ENCODE peak calls at places on chromosomes 4 and X, in four cellular contexts. M is uterus; T is CD4-positive, CD25-positive, alpha-beta regulatory T cell; W is astrocyte. B is an unnamed sample.
A peak's percentile ranks its signal among the peaks of the same experiment; 100 is the strongest.

GRCh38 chr4:87716350-87717041 is 66.4 kb downstream of the DMP1 start:
- DNase-seq in M (peak; percentile 52), T (no peak), W (no peak), B (peak; percentile 72)

GRCh38 chr4:101630319-101630986 is 160.1 kb upstream of the BANK1 start:
- DNase-seq in M (no peak), T (no peak), W (no peak), B (no peak)

GRCh38 chr4:103692615-103693014 is 27.2 kb downstream of the TACR3 start:
- DNase-seq in M (no peak), T (no peak), W (no peak), B (no peak)

GRCh38 chr4:78667337-78667736 is 108.8 kb upstream of the BMP2K start:
- DNase-seq in M (no peak), T (no peak), W (no peak), B (no peak)

GRCh38 chr4:78059524-78059889 is 2.4 kb downstream of the FRAS1 start:
- DNase-seq in M (peak; percentile 18), T (no peak), W (peak; percentile 64), B (peak; percentile 70)

GRCh38 chrX:30246769-30247489 is at the start of gene MAGEB1:
- DNase-seq in M (no peak), T (no peak), W (no peak), B (no peak)

GRCh38 chr4:33626242-33626641 is 2618.1 kb downstream of the ARAP2 start:
- DNase-seq in M (no peak), T (no peak), W (no peak), B (no peak)

GRCh38 chrX:18995216-18995615 is 11.3 kb upstream of the PHKA2 start:
- DNase-seq in M (no peak), T (no peak), W (peak; percentile 79), B (no peak)

GRCh38 chrX:10199212-10199611 is 42.4 kb downstream of the CLCN4 start:
- DNase-seq in M (no peak), T (no peak), W (peak; percentile 34), B (peak; percentile 72)

GRCh38 chr4:148539387-148539786 is 97.2 kb upstream of the NR3C2 start:
- DNase-seq in M (no peak), T (no peak), W (no peak), B (no peak)

GRCh38 chrX:101478366-101478765 is 6.9 kb upstream of the ARMCX4 start:
- DNase-seq in M (no peak), T (no peak), W (peak; percentile 42), B (no peak)

GRCh38 chrX:103437147-103437873 is 61.0 kb downstream of the BEX3 start:
- DNase-seq in M (no peak), T (no peak), W (no peak), B (no peak)

GRCh38 chr4:155392486-155393184 is 15.9 kb upstream of the MAP9 start:
- DNase-seq in M (no peak), T (no peak), W (peak; percentile 53), B (no peak)

GRCh38 chr4:7232061-7232616 is 39.8 kb downstream of the SORCS2 start:
- DNase-seq in M (no peak), T (no peak), W (no peak), B (no peak)

GRCh38 chr4:137823007-137823406 is 290.7 kb upstream of the PCDH18 start:
- DNase-seq in M (no peak), T (no peak), W (no peak), B (no peak)

GRCh38 chr4:168551211-168551610 is 54.4 kb downstream of the PALLD start:
- DNase-seq in M (no peak), T (no peak), W (peak; percentile 89), B (no peak)

GRCh38 chrX:144809025-144809424 is 438.3 kb upstream of the SPANXN1 start:
- DNase-seq in M (no peak), T (no peak), W (no peak), B (no peak)

GRCh38 chr4:4762909-4763814 is 96.3 kb upstream of the MSX1 start:
- DNase-seq in M (no peak), T (peak; percentile 30), W (peak; percentile 61), B (no peak)

GRCh38 chrX:17812763-17813162 is 48.3 kb downstream of the RAI2 start:
- DNase-seq in M (peak; percentile 57), T (no peak), W (no peak), B (no peak)

GRCh38 chr4:23068756-23069155 is 376.0 kb downstream of the GBA3 start:
- DNase-seq in M (no peak), T (no peak), W (no peak), B (no peak)

GRCh38 chr4:24752140-24752539 is 43.2 kb upstream of the SOD3 start:
- DNase-seq in M (no peak), T (no peak), W (no peak), B (no peak)

GRCh38 chrX:1152090-1152489 is 60.4 kb downstream of the CRLF2 start:
- DNase-seq in M (no peak), T (no peak), W (no peak), B (no peak)

GRCh38 chr4:15007201-15007600 is 4.9 kb downstream of the CPEB2 start:
- DNase-seq in M (no peak), T (no peak), W (no peak), B (no peak)

GRCh38 chr4:15013585-15013984 is 11.3 kb downstream of the CPEB2 start:
- DNase-seq in M (no peak), T (no peak), W (no peak), B (no peak)

GRCh38 chr4:15011166-15011565 is 8.9 kb downstream of the CPEB2 start:
- DNase-seq in M (no peak), T (no peak), W (no peak), B (no peak)

GRCh38 chr4:15012017-15012788 is 9.9 kb downstream of the CPEB2 start:
- DNase-seq in M (no peak), T (no peak), W (no peak), B (no peak)

DNA sequence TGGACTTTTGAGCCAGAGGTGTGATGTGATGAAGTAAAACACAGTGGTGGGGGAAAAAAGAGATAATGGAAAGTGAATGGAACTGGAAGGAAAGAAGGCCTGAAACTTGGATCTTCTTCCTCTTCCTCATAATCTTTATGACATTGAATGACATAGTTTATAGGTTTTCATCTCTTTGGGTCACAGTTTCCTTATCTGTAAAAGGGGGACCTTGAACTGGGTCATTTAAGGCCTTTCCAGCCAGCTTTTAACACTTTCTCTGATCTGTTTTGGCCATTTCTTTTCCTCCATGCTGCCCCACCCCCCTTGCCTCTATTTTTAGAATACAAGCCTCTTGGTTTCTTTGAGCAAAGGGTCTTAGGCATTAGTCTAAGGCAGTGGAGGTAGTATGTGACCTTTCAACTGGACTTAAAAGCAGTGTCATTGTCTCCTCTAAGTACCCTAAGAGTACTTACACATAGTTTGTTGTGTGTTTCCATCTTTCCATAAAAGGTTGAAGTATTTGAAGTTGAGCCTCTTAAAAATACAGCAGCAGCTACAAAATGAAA is 7.8 kb downstream of the CPEB2 start:
- DNase-seq in M (no peak), T (no peak), W (no peak), B (no peak)
- H3K4me1 ChIP-seq in M (peaks cover 6% of the 10 kb centered on the region), T (peaks cover 27% of the 10 kb centered on the region), W (peaks cover 3% of the 10 kb centered on the region), B (peaks cover 92% of the 10 kb centered on the region)

GRCh38 chr4:30354605-30355004 is 365.6 kb upstream of the PCDH7 start:
- DNase-seq in M (no peak), T (no peak), W (no peak), B (no peak)

DNA sequence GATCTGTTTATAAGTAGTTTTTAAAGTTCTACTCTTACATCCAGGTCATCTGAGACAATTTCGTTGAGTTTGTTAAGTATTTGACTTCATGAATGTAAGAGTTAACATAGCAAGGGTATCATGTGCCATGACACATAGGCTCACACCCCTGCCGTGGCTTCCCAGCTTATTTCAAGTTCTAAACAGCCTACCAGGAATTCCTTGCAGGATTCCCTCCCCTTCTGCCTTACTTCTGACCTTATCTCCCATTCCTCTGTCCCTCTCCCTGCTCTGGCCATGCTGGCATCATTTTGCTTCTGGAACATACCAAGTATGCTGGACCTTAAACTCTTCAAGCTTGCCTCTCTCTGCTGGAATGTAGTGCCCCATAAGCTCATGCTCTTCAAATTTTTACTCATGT is 369.9 kb upstream of the PCDH7 start:
- DNase-seq in M (no peak), T (no peak), W (no peak), B (no peak)
- H3K4me1 ChIP-seq in M (no peaks in the 10 kb centered on the region), T (no peaks in the 10 kb centered on the region), W (no peaks in the 10 kb centered on the region), B (no peaks in the 10 kb centered on the region)

GRCh38 chr4:38100474-38101255 is 140.5 kb downstream of the PTTG2 start:
- DNase-seq in M (no peak), T (no peak), W (no peak), B (no peak)
- H3K4me1 ChIP-seq in M (peaks cover 11% of the 10 kb centered on the region), T (no peaks in the 10 kb centered on the region), W (peaks cover 24% of the 10 kb centered on the region), B (peaks cover 16% of the 10 kb centered on the region)

GRCh38 chr4:76308548-76308947 is 2.0 kb downstream of the STBD1 start:
- DNase-seq in M (no peak), T (no peak), W (no peak), B (no peak)
- H3K4me1 ChIP-seq in M (no peaks in the 10 kb centered on the region), T (peaks cover 28% of the 10 kb centered on the region), W (peaks cover 6% of the 10 kb centered on the region), B (peaks cover 36% of the 10 kb centered on the region)

GRCh38 chrX:154541589-154541895 is 5.1 kb downstream of the G6PD start:
- DNase-seq in M (no peak), T (no peak), W (no peak), B (no peak)

GRCh38 chrX:154540897-154541535 is 5.6 kb downstream of the G6PD start:
- DNase-seq in M (no peak), T (no peak), W (peak; percentile 38), B (no peak)

GRCh38 chrX:154544885-154545284 is 1.8 kb downstream of the G6PD start:
- DNase-seq in M (no peak), T (no peak), W (no peak), B (no peak)

GRCh38 chrX:154542723-154543424 is 3.8 kb downstream of the G6PD start:
- DNase-seq in M (no peak), T (no peak), W (no peak), B (no peak)

DNA sequence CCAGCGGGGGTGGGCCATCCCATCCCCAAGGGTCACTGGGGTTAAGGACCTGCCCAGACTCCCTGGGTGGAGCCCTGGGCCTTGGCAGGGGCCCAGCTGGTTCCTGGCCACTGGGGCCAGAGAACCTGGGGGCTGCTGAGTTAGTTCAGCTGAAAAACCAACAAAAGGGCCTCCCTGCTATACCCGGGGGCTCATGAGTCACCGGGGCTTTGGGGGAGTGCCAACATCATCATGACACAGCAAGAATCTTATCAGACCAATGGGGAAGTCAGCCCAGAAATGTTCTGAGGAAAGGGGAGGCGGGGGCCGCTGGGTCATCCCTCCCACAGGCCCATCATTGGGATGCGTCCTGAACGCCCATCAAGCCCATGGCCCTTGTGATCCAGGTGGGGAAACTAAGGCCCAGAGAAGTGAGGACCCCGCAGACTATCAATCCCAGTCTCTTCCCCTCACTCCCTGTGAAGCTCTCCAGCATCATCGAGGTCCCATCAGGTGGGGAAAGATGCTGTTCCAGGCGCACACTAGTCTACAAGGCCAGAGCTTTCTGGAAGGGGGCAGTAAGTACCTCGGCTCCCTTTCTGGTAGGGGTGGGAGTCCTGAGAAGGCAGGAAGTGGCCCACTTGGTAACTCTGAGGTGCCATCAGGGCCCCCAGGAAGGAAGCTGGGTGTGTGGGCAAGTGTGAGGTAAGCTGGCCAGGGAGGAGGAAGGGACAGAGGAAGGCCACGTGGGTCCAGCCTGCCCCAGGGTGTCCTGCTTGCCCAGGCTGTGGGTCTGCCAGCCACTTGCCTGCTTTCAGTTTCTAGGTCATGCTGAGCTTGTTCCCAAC is 4.5 kb downstream of the G6PD start:
- DNase-seq in M (peak; percentile 93), T (no peak), W (peak; percentile 80), B (peak; percentile 88)
- H3K4me1 ChIP-seq in M (no peaks in the 10 kb centered on the region), T (peaks cover 20% of the 10 kb centered on the region), W (peaks cover 31% of the 10 kb centered on the region), B (peaks cover 18% of the 10 kb centered on the region)

GRCh38 chr4:2478220-2478619 is 9.3 kb downstream of the RNF4 start:
- DNase-seq in M (no peak), T (no peak), W (no peak), B (no peak)
- H3K4me1 ChIP-seq in M (no peaks in the 10 kb centered on the region), T (peaks cover 83% of the 10 kb centered on the region), W (peaks cover 11% of the 10 kb centered on the region), B (no peaks in the 10 kb centered on the region)

B was measured in sigmoid colon.